ENCODE peak calls at places on chromosomes 11 and 22, in seven cellular contexts. L, V, S, A, N, W and Z are unnamed samples.

GRCh38 chr11:19027829-19028595 is 32.5 kb downstream of the MRGPRX2 start:
- DNase-seq in L (no peak), V (no peak), S (peak; percentile 55), A (peak; percentile 31), N (no peak), W (peak; percentile 22), Z (no peak)

GRCh38 chr22:37742374-37743092 is 45.7 kb downstream of the TRIOBP start:
- DNase-seq in L (no peak), V (no peak), S (peak; percentile 91), A (peak; percentile 72), N (no peak), W (no peak), Z (no peak)

GRCh38 chr22:50247748-50248147 is 2.9 kb upstream of the TUBGCP6 start:
- DNase-seq in L (peak; percentile 84), V (peak; percentile 54), S (peak; percentile 61), A (peak; percentile 75), N (no peak), W (peak; percentile 45), Z (no peak)

GRCh38 chr11:112613051-112613972 is 347.9 kb upstream of the NCAM1 start:
- DNase-seq in L (no peak), V (no peak), S (peak; percentile 34), A (peak; percentile 51), N (no peak), W (peak; percentile 58), Z (no peak)

GRCh38 chr22:29072979-29073617 is at the start of gene KREMEN1:
- DNase-seq in L (peak; percentile 88), V (no peak), S (no peak), A (no peak), N (no peak), W (no peak), Z (no peak)

GRCh38 chr11:104782377-104782754 is 115.9 kb downstream of the CASP12 start:
- DNase-seq in L (no peak), V (no peak), S (no peak), A (no peak), N (no peak), W (no peak), Z (no peak)

GRCh38 chr11:34314176-34314575 is 43.6 kb downstream of the ABTB2 start:
- DNase-seq in L (no peak), V (no peak), S (no peak), A (no peak), N (no peak), W (no peak), Z (no peak)

GRCh38 chr11:116580828-116581227 is 192.0 kb downstream of the BUD13 start:
- DNase-seq in L (no peak), V (no peak), S (no peak), A (no peak), N (peak; percentile 40), W (no peak), Z (peak; percentile 65)

GRCh38 chr11:73189315-73189714 is 28.8 kb upstream of the P2RY2 start:
- DNase-seq in L (peak; percentile 74), V (no peak), S (no peak), A (no peak), N (no peak), W (no peak), Z (no peak)

GRCh38 chr11:44718612-44719390 is 8.0 kb upstream of the TSPAN18 start:
- DNase-seq in L (no peak), V (no peak), S (no peak), A (no peak), N (no peak), W (no peak), Z (no peak)

DNA sequence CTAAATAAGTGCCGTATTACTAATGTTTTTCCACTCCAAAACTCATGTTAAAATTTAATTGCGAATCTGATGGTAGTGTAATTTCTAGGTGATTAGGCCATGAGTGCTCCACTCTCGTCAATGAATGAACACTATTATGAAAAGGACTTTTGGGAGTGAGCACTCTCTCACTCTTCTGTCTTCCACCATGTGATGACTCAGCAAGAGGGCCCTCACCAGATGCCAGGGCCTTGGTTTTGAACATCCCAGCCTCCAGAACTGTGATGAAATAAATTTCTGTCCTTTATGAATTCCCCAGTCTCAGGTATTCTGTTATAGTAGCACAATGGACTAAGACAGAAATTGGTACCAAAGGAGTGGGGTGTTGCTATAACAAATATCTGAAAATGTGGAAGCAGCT is 8.1 kb downstream of the JRKL start:
- DNase-seq in L (peak; percentile 9), V (no peak), S (no peak), A (no peak), N (no peak), W (no peak), Z (no peak)
- H3K27ac ChIP-seq in L (no peak overlapping the region), V (no peak overlapping the region), S (no peak overlapping the region), A (no peak overlapping the region), N (no peak overlapping the region), W (no peak overlapping the region), Z (no peak overlapping the region)

GRCh38 chr22:32849501-32849900 is 48.0 kb downstream of the TIMP3 start:
- DNase-seq in L (no peak), V (no peak), S (no peak), A (no peak), N (no peak), W (no peak), Z (no peak)
- H3K27ac ChIP-seq in L (no peak overlapping the region), V (no peak overlapping the region), S (no peak overlapping the region), A (no peak overlapping the region), N (no peak overlapping the region), W (no peak overlapping the region), Z (peak overlapping the region; percentile 77)

DNA sequence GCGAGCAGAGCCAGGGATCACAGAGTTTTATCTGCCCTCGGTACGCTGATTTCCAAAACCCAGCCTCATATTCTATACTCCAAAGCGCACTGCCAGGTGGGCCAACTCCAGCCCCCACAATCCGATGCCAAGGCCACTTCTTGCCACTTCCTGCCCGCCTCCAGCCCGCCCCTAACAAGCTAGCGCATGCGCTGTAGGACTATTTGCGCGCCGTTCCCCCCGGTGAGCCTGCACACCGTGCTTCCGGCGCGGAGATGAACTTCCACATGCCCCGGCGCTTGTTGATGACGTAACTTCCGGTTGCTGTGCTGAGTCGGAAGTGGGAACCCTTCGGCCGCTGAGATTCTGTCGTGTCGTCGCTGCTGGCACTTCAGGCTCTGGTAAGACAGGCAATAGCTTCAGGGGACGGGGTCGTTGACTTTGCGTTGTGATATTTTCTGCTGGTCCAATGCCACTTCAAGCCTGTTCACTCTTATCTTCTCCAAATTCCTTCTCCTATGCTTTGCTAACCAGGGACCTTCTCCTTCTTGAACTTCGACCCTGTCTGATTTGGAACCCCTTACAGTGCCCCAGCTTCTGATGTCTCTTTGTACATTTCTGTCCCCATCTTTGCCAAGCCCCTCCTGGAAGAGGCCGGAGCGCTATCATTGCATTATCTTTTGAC is at the start of gene UBE4A:
- DNase-seq in L (peak; percentile 99), V (peak; percentile 86), S (peak; percentile 93), A (peak; percentile 89), N (peak; percentile 89), W (peak; percentile 84), Z (peak; percentile 91)
- H3K27ac ChIP-seq in L (peak within 1 kb of the TSS; percentile 22), V (peak within 1 kb of the TSS; percentile 92), S (peak within 1 kb of the TSS; percentile 75), A (no peak within 1 kb of the TSS), N (no peak within 1 kb of the TSS), W (no peak within 1 kb of the TSS), Z (peak within 1 kb of the TSS; percentile 12)

DNA sequence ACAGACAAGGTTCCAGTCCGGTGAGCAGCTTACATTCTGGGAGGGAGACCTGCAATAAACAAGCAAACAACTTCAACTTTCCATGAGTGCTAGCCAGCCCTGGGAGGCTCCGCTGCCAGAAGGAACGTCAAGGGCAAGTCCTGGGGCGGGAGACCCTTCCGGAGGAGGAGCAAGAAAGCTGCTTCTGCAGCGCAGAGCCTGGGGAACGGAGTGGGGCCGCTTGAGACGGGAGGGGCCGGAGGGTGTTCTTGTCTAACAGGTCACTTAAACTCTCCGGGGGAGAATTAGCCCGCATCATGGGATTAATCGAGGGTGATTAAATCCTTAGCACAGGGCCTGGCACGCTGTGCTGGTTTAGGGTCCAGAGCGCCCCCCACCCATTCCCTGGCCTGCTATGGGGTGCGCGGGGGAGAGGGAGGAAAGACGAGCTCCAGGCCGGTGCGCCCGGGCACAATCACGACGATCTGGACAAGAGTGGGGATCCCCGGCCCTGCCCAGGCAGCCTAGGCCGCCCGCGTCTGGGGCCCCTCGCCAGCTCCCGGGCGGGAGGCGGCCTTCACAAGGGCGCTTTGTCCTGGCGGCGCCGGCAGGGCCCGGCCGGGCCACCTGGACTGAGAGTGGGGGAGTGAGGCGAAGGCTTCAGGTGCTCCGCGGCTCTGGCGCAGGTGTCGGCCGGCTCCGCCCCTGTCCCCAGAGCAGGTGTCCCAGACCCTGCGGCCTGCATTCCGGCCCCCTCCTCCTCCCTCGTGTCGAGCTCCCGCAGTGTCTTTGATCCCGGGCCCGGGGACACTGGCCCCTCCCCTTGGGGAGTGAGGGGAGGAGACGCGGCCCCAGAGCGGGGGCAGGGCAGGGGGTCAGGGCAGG is 663 bp upstream of the LARGE2 start:
- DNase-seq in L (peak; percentile 86), V (no peak), S (no peak), A (no peak), N (peak; percentile 65), W (no peak), Z (no peak)
- H3K27ac ChIP-seq in L (peak overlapping the region; percentile 94), V (peak overlapping the region; percentile 37), S (no peak overlapping the region), A (no peak overlapping the region), N (no peak overlapping the region), W (no peak overlapping the region), Z (no peak overlapping the region)

GRCh38 chr11:128628343-128628673 is 41.0 kb upstream of the ETS1 start:
- DNase-seq in L (no peak), V (no peak), S (no peak), A (no peak), N (no peak), W (no peak), Z (no peak)

GRCh38 chr11:128627666-128628342 is 40.4 kb upstream of the ETS1 start:
- DNase-seq in L (no peak), V (no peak), S (no peak), A (no peak), N (no peak), W (no peak), Z (no peak)

GRCh38 chr11:128625766-128626165 is 38.4 kb upstream of the ETS1 start:
- DNase-seq in L (no peak), V (no peak), S (no peak), A (no peak), N (no peak), W (no peak), Z (no peak)

GRCh38 chr11:128628686-128629085 is 41.3 kb upstream of the ETS1 start:
- DNase-seq in L (no peak), V (no peak), S (no peak), A (no peak), N (no peak), W (no peak), Z (no peak)

GRCh38 chr11:128626913-128627665 is 39.7 kb upstream of the ETS1 start:
- DNase-seq in L (no peak), V (no peak), S (no peak), A (no peak), N (no peak), W (no peak), Z (no peak)
- H3K27ac ChIP-seq in L (peak overlapping the region; percentile 29), V (peak overlapping the region; percentile 35), S (no peak overlapping the region), A (no peak overlapping the region), N (no peak overlapping the region), W (no peak overlapping the region), Z (no peak overlapping the region)

GRCh38 chr11:122690801-122691649 is 35.5 kb downstream of the UBASH3B start:
- DNase-seq in L (no peak), V (no peak), S (peak; percentile 57), A (no peak), N (no peak), W (peak; percentile 55), Z (no peak)

GRCh38 chr11:122690292-122690691 is 34.8 kb downstream of the UBASH3B start:
- DNase-seq in L (no peak), V (no peak), S (no peak), A (no peak), N (no peak), W (no peak), Z (no peak)

GRCh38 chr11:122695076-122695620 is 39.6 kb downstream of the UBASH3B start:
- DNase-seq in L (no peak), V (no peak), S (no peak), A (no peak), N (no peak), W (no peak), Z (no peak)

GRCh38 chr11:122692444-122692843 is 36.9 kb downstream of the UBASH3B start:
- DNase-seq in L (no peak), V (no peak), S (no peak), A (no peak), N (no peak), W (no peak), Z (no peak)

GRCh38 chr11:122691751-122692150 is 36.2 kb downstream of the UBASH3B start:
- DNase-seq in L (no peak), V (no peak), S (no peak), A (no peak), N (no peak), W (no peak), Z (no peak)
- H3K27ac ChIP-seq in L (no peak overlapping the region), V (peak overlapping the region; percentile 60), S (peak overlapping the region; percentile 85), A (peak overlapping the region; percentile 43), N (peak overlapping the region; percentile 59), W (peak overlapping the region; percentile 14), Z (no peak overlapping the region)